ENCODE peak calls at places on chromosome 21, in seven cellular contexts. G is H9; D is left ventricle myocardium inferior; R is lung; J is HCT116; Z is A673; B is CD8-positive, alpha-beta memory T cell. P is an unnamed sample.

GRCh38 chr21:20311388-20311787 is 686.8 kb upstream of the NCAM2 start:
- DNase-seq in G (no peak), D (no peak), R (no peak), J (no peak), Z (no peak), B (no peak), P (no peak)

GRCh38 chr21:42513985-42514882 is 582 bp downstream of the SLC37A1 start:
- DNase-seq in G (peak), D (peak), R (no peak), J (no peak), Z (peak), B (peak), P (no peak)

GRCh38 chr21:42058631-42059111 is 12.4 kb upstream of the UMODL1 start:
- DNase-seq in G (no peak), D (no peak), R (peak), J (no peak), Z (no peak), B (no peak), P (no peak)

GRCh38 chr21:38995071-38995669 is 188.1 kb downstream of the PSMG1 start:
- DNase-seq in G (no peak), D (no peak), R (no peak), J (no peak), Z (no peak), B (no peak), P (no peak)

GRCh38 chr21:22993822-22994574 is 1995.8 kb downstream of the NCAM2 start:
- DNase-seq in G (peak), D (no peak), R (no peak), J (no peak), Z (no peak), B (no peak), P (no peak)

GRCh38 chr21:33975548-33976081 is 60.0 kb upstream of the ATP5PO start:
- DNase-seq in G (no peak), D (no peak), R (no peak), J (no peak), Z (no peak), B (peak), P (peak)

GRCh38 chr21:41759214-41759840 is 7.5 kb downstream of the RIPK4 start:
- DNase-seq in G (no peak), D (no peak), R (no peak), J (no peak), Z (peak), B (no peak), P (no peak)

GRCh38 chr21:33899199-33899598 is 16.4 kb downstream of the ATP5PO start:
- DNase-seq in G (no peak), D (no peak), R (no peak), J (no peak), Z (no peak), B (no peak), P (no peak)

GRCh38 chr21:41344146-41344545 is 17.7 kb upstream of the MX2 start:
- DNase-seq in G (no peak), D (no peak), R (no peak), J (no peak), Z (no peak), B (no peak), P (no peak)

GRCh38 chr21:14875704-14876364 is 189.0 kb downstream of the NRIP1 start:
- DNase-seq in G (no peak), D (no peak), R (no peak), J (no peak), Z (no peak), B (no peak), P (no peak)

GRCh38 chr21:27622636-27623035 is 655.7 kb upstream of the ADAMTS5 start:
- DNase-seq in G (no peak), D (no peak), R (no peak), J (no peak), Z (no peak), B (no peak), P (no peak)

GRCh38 chr21:15843766-15844165 is 114.0 kb downstream of the USP25 start:
- DNase-seq in G (no peak), D (no peak), R (no peak), J (no peak), Z (no peak), B (no peak), P (no peak)

GRCh38 chr21:25709684-25710265 is 24.9 kb downstream of the ATP5PF start:
- DNase-seq in G (peak), D (no peak), R (no peak), J (no peak), Z (peak), B (no peak), P (no peak)

GRCh38 chr21:42314616-42315295 is 453 bp downstream of the TFF3 start:
- DNase-seq in G (no peak), D (no peak), R (no peak), J (no peak), Z (no peak), B (no peak), P (no peak)

GRCh38 chr21:43600642-43601397 is 58.5 kb downstream of the HSF2BP start:
- DNase-seq in G (no peak), D (no peak), R (no peak), J (no peak), Z (no peak), B (no peak), P (peak)
- H3K27ac ChIP-seq in G (no peak), D (no peak), R (no peak), J (no peak), Z (no peak), B (no peak), P (peak)

DNA sequence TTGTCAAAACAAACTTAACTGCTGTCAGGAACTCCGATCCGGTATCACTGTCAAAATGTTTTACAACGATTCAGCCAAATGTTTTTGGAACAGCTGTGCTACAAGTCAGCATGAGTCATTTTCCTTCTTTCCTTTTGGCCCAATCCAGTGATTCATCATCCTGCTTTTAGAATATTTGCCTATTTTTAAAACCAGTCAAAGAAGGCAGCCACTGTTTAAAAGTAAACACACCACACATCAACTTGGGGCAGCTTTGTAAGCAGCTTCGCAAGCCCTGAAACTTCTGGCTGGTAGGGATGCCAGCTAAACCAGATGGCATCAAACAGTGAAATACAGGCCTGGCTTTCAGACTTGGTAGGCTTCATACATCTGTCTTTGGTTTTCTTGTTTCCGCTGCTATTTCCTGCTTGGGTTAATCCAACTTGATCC is 14.9 kb downstream of the MAP3K7CL start:
- DNase-seq in G (no peak), D (no peak), R (no peak), J (no peak), Z (peak), B (no peak), P (peak)
- H3K27ac ChIP-seq in G (no peak), D (peak), R (peak), J (no peak), Z (peak), B (no peak), P (peak)

GRCh38 chr21:44995257-44995941 is 55.6 kb downstream of the SLX9 start:
- DNase-seq in G (no peak), D (no peak), R (no peak), J (no peak), Z (no peak), B (no peak), P (no peak)
- H3K27ac ChIP-seq in G (no peak), D (peak), R (no peak), J (no peak), Z (no peak), B (no peak), P (no peak)

GRCh38 chr21:46049890-46050650 is 47.8 kb upstream of the COL6A2 start:
- DNase-seq in G (no peak), D (no peak), R (no peak), J (no peak), Z (no peak), B (no peak), P (no peak)
- H3K27ac ChIP-seq in G (no peak), D (peak), R (no peak), J (no peak), Z (no peak), B (no peak), P (peak)

DNA sequence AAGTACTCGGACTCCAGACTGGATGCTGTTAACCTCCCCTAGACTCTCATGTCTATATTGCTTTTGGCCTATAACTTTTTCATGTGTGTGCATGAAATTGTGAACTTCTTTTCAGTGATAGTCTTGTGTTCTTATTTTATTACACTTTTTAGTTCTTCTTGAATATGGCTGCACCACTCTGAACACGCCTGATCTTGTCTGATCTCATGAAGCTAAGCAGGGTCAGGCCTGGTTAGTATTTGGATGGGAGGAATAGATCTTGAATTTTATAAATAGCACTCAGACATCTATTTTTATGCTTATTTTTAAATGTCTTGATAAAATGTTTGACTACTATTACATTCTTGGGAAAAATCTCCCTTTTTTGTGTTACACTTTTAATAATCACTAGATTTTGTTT is 22.4 kb downstream of the TCP10L start:
- DNase-seq in G (no peak), D (no peak), R (no peak), J (no peak), Z (no peak), B (no peak), P (no peak)
- H3K27ac ChIP-seq in G (no peak), D (peak), R (no peak), J (no peak), Z (peak), B (no peak), P (no peak)